ENCODE peak calls at places on chromosome 3, in eight cellular contexts. One of them, this sample, is unnamed.

GRCh38 chr3:52769786-52770445 is 824 bp downstream of the NEK4 start:
- DNase-seq in smooth muscle cell of the brain vasculature: no peak
- DNase-seq in PC-3: no peak
- DNase-seq in HT-29: peak
- DNase-seq in prostate gland: no peak
- DNase-seq in Right ventricle myocardium superior: no peak
- DNase-seq in SW480: peak
- DNase-seq in MG63: no peak
- DNase-seq in this sample: peak

GRCh38 chr3:162992741-162993140 is 1496.1 kb downstream of the OTOL1 start:
- DNase-seq in smooth muscle cell of the brain vasculature: no peak
- DNase-seq in prostate gland: no peak
- DNase-seq in MG63: no peak
- DNase-seq in SW480: no peak
- DNase-seq in HT-29: no peak
- DNase-seq in Right ventricle myocardium superior: no peak
- DNase-seq in PC-3: no peak
- DNase-seq in this sample: no peak

GRCh38 chr3:101122678-101123077 is 129.5 kb upstream of the ABI3BP start:
- DNase-seq in Right ventricle myocardium superior: no peak
- DNase-seq in HT-29: no peak
- DNase-seq in prostate gland: no peak
- DNase-seq in PC-3: peak
- DNase-seq in smooth muscle cell of the brain vasculature: no peak
- DNase-seq in MG63: no peak
- DNase-seq in SW480: no peak
- DNase-seq in this sample: no peak

GRCh38 chr3:26452363-26452762 is 170.2 kb upstream of the LRRC3B start:
- DNase-seq in HT-29: no peak
- DNase-seq in PC-3: no peak
- DNase-seq in MG63: no peak
- DNase-seq in SW480: no peak
- DNase-seq in smooth muscle cell of the brain vasculature: no peak
- DNase-seq in prostate gland: no peak
- DNase-seq in Right ventricle myocardium superior: no peak
- DNase-seq in this sample: no peak

GRCh38 chr3:128266453-128266852 is 113.2 kb downstream of the EEFSEC start:
- DNase-seq in HT-29: no peak
- DNase-seq in PC-3: no peak
- DNase-seq in MG63: no peak
- DNase-seq in Right ventricle myocardium superior: no peak
- DNase-seq in prostate gland: no peak
- DNase-seq in smooth muscle cell of the brain vasculature: no peak
- DNase-seq in SW480: no peak
- DNase-seq in this sample: no peak

GRCh38 chr3:177041021-177041729 is 156.1 kb downstream of the TBL1XR1 start:
- DNase-seq in SW480: no peak
- DNase-seq in prostate gland: peak
- DNase-seq in MG63: peak
- DNase-seq in PC-3: peak
- DNase-seq in smooth muscle cell of the brain vasculature: no peak
- DNase-seq in Right ventricle myocardium superior: peak
- DNase-seq in HT-29: no peak
- DNase-seq in this sample: no peak

GRCh38 chr3:138187296-138188012 is at the start of gene ARMC8:
- DNase-seq in Right ventricle myocardium superior: peak
- DNase-seq in MG63: peak
- DNase-seq in prostate gland: peak
- DNase-seq in HT-29: peak
- DNase-seq in SW480: peak
- DNase-seq in PC-3: peak
- DNase-seq in smooth muscle cell of the brain vasculature: no peak
- DNase-seq in this sample: peak

GRCh38 chr3:71065764-71066013 is 517.8 kb downstream of the FOXP1 start:
- DNase-seq in SW480: no peak
- DNase-seq in PC-3: no peak
- DNase-seq in smooth muscle cell of the brain vasculature: no peak
- DNase-seq in prostate gland: no peak
- DNase-seq in MG63: no peak
- DNase-seq in HT-29: no peak
- DNase-seq in Right ventricle myocardium superior: no peak
- DNase-seq in this sample: no peak

GRCh38 chr3:104519968-104520655 is 846.6 kb upstream of the ALCAM start:
- DNase-seq in HT-29: no peak
- DNase-seq in MG63: no peak
- DNase-seq in PC-3: no peak
- DNase-seq in smooth muscle cell of the brain vasculature: no peak
- DNase-seq in Right ventricle myocardium superior: no peak
- DNase-seq in prostate gland: no peak
- DNase-seq in SW480: no peak
- DNase-seq in this sample: no peak

GRCh38 chr3:79922633-79923032 is 154.8 kb upstream of the ROBO1 start:
- DNase-seq in PC-3: no peak
- DNase-seq in MG63: no peak
- DNase-seq in prostate gland: no peak
- DNase-seq in smooth muscle cell of the brain vasculature: no peak
- DNase-seq in SW480: no peak
- DNase-seq in HT-29: no peak
- DNase-seq in Right ventricle myocardium superior: no peak
- DNase-seq in this sample: no peak

GRCh38 chr3:129305592-129306091 is 27.0 kb downstream of the HMCES start:
- DNase-seq in PC-3: no peak
- DNase-seq in MG63: no peak
- DNase-seq in prostate gland: peak
- DNase-seq in smooth muscle cell of the brain vasculature: no peak
- DNase-seq in HT-29: no peak
- DNase-seq in SW480: no peak
- DNase-seq in Right ventricle myocardium superior: peak
- DNase-seq in this sample: peak

GRCh38 chr3:37526511-37526910 is 335.2 kb upstream of the CTDSPL start:
- DNase-seq in SW480: no peak
- DNase-seq in Right ventricle myocardium superior: peak
- DNase-seq in PC-3: no peak
- DNase-seq in smooth muscle cell of the brain vasculature: no peak
- DNase-seq in prostate gland: peak
- DNase-seq in MG63: peak
- DNase-seq in HT-29: no peak
- DNase-seq in this sample: peak

GRCh38 chr3:55434789-55435188 is 52.3 kb downstream of the WNT5A start:
- DNase-seq in MG63: peak
- DNase-seq in HT-29: peak
- DNase-seq in PC-3: peak
- DNase-seq in smooth muscle cell of the brain vasculature: no peak
- DNase-seq in SW480: no peak
- DNase-seq in Right ventricle myocardium superior: no peak
- DNase-seq in prostate gland: no peak
- DNase-seq in this sample: no peak

GRCh38 chr3:194906229-194906629 is 220.5 kb downstream of the FAM43A start:
- DNase-seq in PC-3: peak
- DNase-seq in MG63: peak
- DNase-seq in smooth muscle cell of the brain vasculature: no peak
- DNase-seq in HT-29: no peak
- DNase-seq in SW480: peak
- DNase-seq in prostate gland: no peak
- DNase-seq in Right ventricle myocardium superior: no peak
- DNase-seq in this sample: no peak

GRCh38 chr3:50239649-50240048 is 3.6 kb downstream of the GNAI2 start:
- DNase-seq in MG63: no peak
- DNase-seq in HT-29: no peak
- DNase-seq in smooth muscle cell of the brain vasculature: no peak
- DNase-seq in Right ventricle myocardium superior: no peak
- DNase-seq in PC-3: no peak
- DNase-seq in prostate gland: no peak
- DNase-seq in SW480: no peak
- DNase-seq in this sample: no peak

GRCh38 chr3:146692254-146692653 is 87.1 kb upstream of the PLSCR5 start:
- DNase-seq in MG63: no peak
- DNase-seq in smooth muscle cell of the brain vasculature: no peak
- DNase-seq in SW480: no peak
- DNase-seq in prostate gland: no peak
- DNase-seq in PC-3: no peak
- DNase-seq in HT-29: no peak
- DNase-seq in Right ventricle myocardium superior: no peak
- DNase-seq in this sample: no peak

GRCh38 chr3:42022355-42022754 is 60.5 kb upstream of the ULK4 start:
- DNase-seq in MG63: no peak
- DNase-seq in HT-29: no peak
- DNase-seq in PC-3: no peak
- DNase-seq in SW480: no peak
- DNase-seq in Right ventricle myocardium superior: no peak
- DNase-seq in prostate gland: no peak
- DNase-seq in smooth muscle cell of the brain vasculature: no peak
- DNase-seq in this sample: no peak

GRCh38 chr3:45978348-45978747 is 17.3 kb downstream of the FYCO1 start:
- DNase-seq in prostate gland: peak
- DNase-seq in SW480: peak
- DNase-seq in MG63: no peak
- DNase-seq in smooth muscle cell of the brain vasculature: no peak
- DNase-seq in PC-3: peak
- DNase-seq in HT-29: peak
- DNase-seq in Right ventricle myocardium superior: no peak
- DNase-seq in this sample: no peak

GRCh38 chr3:190345027-190345821 is 23.0 kb upstream of the CLDN1 start:
- DNase-seq in Right ventricle myocardium superior: peak
- DNase-seq in prostate gland: peak
- DNase-seq in PC-3: peak
- DNase-seq in smooth muscle cell of the brain vasculature: no peak
- DNase-seq in MG63: peak
- DNase-seq in SW480: peak
- DNase-seq in HT-29: peak
- DNase-seq in this sample: no peak

GRCh38 chr3:153462550-153462949 is 300.5 kb downstream of the RAP2B start:
- DNase-seq in PC-3: no peak
- DNase-seq in smooth muscle cell of the brain vasculature: no peak
- DNase-seq in prostate gland: no peak
- DNase-seq in MG63: no peak
- DNase-seq in SW480: no peak
- DNase-seq in Right ventricle myocardium superior: no peak
- DNase-seq in HT-29: no peak
- DNase-seq in this sample: no peak

GRCh38 chr3:38031022-38031994 is 1.9 kb upstream of the PLCD1 start:
- DNase-seq in prostate gland: peak
- DNase-seq in smooth muscle cell of the brain vasculature: no peak
- DNase-seq in PC-3: peak
- DNase-seq in HT-29: peak
- DNase-seq in SW480: peak
- DNase-seq in Right ventricle myocardium superior: peak
- DNase-seq in MG63: peak
- DNase-seq in this sample: peak

GRCh38 chr3:138560501-138560900 is 33.6 kb downstream of the CEP70 start:
- DNase-seq in HT-29: no peak
- DNase-seq in Right ventricle myocardium superior: no peak
- DNase-seq in prostate gland: no peak
- DNase-seq in smooth muscle cell of the brain vasculature: no peak
- DNase-seq in MG63: no peak
- DNase-seq in SW480: no peak
- DNase-seq in PC-3: no peak
- DNase-seq in this sample: no peak

GRCh38 chr3:33250712-33251111 is 26.5 kb upstream of the FBXL2 start:
- DNase-seq in SW480: no peak
- DNase-seq in smooth muscle cell of the brain vasculature: no peak
- DNase-seq in Right ventricle myocardium superior: no peak
- DNase-seq in PC-3: no peak
- DNase-seq in prostate gland: no peak
- DNase-seq in HT-29: no peak
- DNase-seq in MG63: no peak
- DNase-seq in this sample: no peak